ENCODE peak calls at places on chromosomes 12 and 14, in six cellular contexts. F is cardiac muscle cell, M is ovary, O is stomach, X is OCI-LY7, A is RWPE1. U is an unnamed sample.

GRCh38 chr12:49626169-49626835 is 2.9 kb downstream of the PRPF40B start:
- DNase-seq in F (no peak), M (no peak), O (no peak), X (no peak), A (no peak), U (no peak)

GRCh38 chr12:132260721-132261120 is 68.7 kb downstream of the GALNT9 start:
- DNase-seq in F (no peak), M (no peak), O (no peak), X (no peak), A (no peak), U (no peak)

GRCh38 chr12:103583008-103583407 is 4.1 kb upstream of the STAB2 start:
- DNase-seq in F (no peak), M (no peak), O (no peak), X (no peak), A (peak), U (no peak)

GRCh38 chr14:96176275-96176674 is 28.4 kb upstream of the BDKRB2 start:
- DNase-seq in F (peak), M (no peak), O (no peak), X (no peak), A (no peak), U (no peak)

GRCh38 chr12:12226187-12226586 is 40.7 kb downstream of the LRP6 start:
- DNase-seq in F (no peak), M (no peak), O (no peak), X (no peak), A (no peak), U (no peak)

GRCh38 chr14:69612759-69613145 is 1.4 kb downstream of the SUSD6 start:
- DNase-seq in F (no peak), M (no peak), O (no peak), X (peak), A (peak), U (no peak)

GRCh38 chr14:90111895-90112534 is 50.2 kb downstream of the KCNK13 start:
- DNase-seq in F (no peak), M (no peak), O (no peak), X (no peak), A (peak), U (peak)

GRCh38 chr14:71235865-71236264 is 328.6 kb downstream of the PCNX1 start:
- DNase-seq in F (peak), M (no peak), O (no peak), X (no peak), A (no peak), U (no peak)

GRCh38 chr14:99412122-99413061 is 68.3 kb downstream of the SETD3 start:
- DNase-seq in F (peak), M (peak), O (no peak), X (no peak), A (no peak), U (no peak)

GRCh38 chr14:55585854-55586253 is 5.8 kb downstream of the KTN1 start:
- DNase-seq in F (peak), M (no peak), O (no peak), X (no peak), A (no peak), U (no peak)

GRCh38 chr12:130456375-130457199 is 118.9 kb downstream of the PIWIL1 start:
- DNase-seq in F (no peak), M (no peak), O (peak), X (no peak), A (no peak), U (no peak)

GRCh38 chr14:30960216-30960615 is 65.2 kb upstream of the AP4S1 start:
- DNase-seq in F (no peak), M (no peak), O (no peak), X (no peak), A (no peak), U (no peak)

GRCh38 chr12:46470039-46470627 is 97.6 kb upstream of the SLC38A2 start:
- DNase-seq in F (no peak), M (no peak), O (no peak), X (no peak), A (no peak), U (no peak)

GRCh38 chr14:36767603-36768281 is 106.1 kb downstream of the PAX9 start:
- DNase-seq in F (no peak), M (no peak), O (no peak), X (no peak), A (peak), U (peak)

GRCh38 chr12:97075583-97076268 is 168.7 kb downstream of the NEDD1 start:
- DNase-seq in F (peak), M (no peak), O (no peak), X (no peak), A (peak), U (peak)
- H3K27ac ChIP-seq in F (no peak), M (no peak), O (no peak), X (no peak), A (no peak), U (no peak)

GRCh38 chr14:49900973-49901372 is 8.1 kb downstream of the ARF6 start:
- DNase-seq in F (no peak), M (no peak), O (no peak), X (no peak), A (no peak), U (no peak)
- H3K27ac ChIP-seq in F (no peak), M (no peak), O (no peak), X (no peak), A (peak), U (peak)

GRCh38 chr12:71636704-71637115 is 26.9 kb downstream of the ZFC3H1 start:
- DNase-seq in F (peak), M (no peak), O (no peak), X (peak), A (peak), U (no peak)

GRCh38 chr12:71638499-71638898 is 25.1 kb downstream of the ZFC3H1 start:
- DNase-seq in F (no peak), M (no peak), O (no peak), X (no peak), A (no peak), U (no peak)

GRCh38 chr12:71641390-71641789 is 22.3 kb downstream of the ZFC3H1 start:
- DNase-seq in F (no peak), M (no peak), O (no peak), X (no peak), A (no peak), U (no peak)

GRCh38 chr12:71640316-71640715 is 23.3 kb downstream of the ZFC3H1 start:
- DNase-seq in F (no peak), M (no peak), O (peak), X (no peak), A (no peak), U (no peak)

DNA sequence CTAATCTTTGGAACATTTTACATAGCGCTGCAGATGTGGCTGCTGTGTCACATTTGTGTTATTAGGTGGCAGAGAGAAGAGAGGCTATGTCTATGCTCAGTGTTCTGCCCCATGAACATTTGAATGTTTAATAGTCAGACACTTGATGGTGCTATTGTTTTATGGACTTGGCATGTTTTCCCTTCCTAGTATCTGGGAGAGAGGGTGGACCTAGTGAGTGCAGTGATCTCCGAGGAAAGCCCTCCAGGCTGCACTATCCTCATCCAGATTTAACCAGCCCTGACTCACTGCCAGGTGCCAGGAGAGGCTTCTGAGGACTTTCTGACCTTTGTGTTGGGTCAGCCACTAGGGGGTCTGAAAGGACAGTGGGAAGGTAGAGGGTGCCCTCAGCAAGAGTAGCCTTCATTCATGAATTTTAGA is 24.3 kb downstream of the ZFC3H1 start:
- DNase-seq in F (no peak), M (no peak), O (no peak), X (peak), A (no peak), U (no peak)
- H3K27ac ChIP-seq in F (no peak), M (no peak), O (no peak), X (no peak), A (no peak), U (no peak)

DNA sequence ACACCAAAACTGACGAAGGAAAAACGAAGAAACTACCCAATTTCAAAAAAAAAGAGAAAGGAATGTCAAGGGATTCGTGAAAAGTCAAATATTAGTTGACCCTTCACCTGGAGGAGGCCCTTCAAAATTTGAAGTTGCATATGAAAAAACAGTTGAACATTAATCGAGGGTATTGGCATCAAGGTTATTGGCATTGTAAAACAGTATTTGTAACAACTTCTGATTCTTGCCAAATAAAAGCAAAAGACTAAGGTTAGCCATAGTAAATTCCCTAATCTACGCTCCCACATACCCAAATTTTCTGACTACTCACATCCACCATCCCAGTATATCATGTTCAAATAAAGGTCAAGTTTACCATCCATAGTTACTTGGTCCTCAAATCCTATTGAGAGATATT is 118.6 kb downstream of the TMTC1 start:
- DNase-seq in F (no peak), M (no peak), O (no peak), X (no peak), A (no peak), U (no peak)
- H3K27ac ChIP-seq in F (no peak), M (no peak), O (no peak), X (no peak), A (no peak), U (no peak)

GRCh38 chr12:93593833-93594232 is 21.4 kb downstream of the SOCS2 start:
- DNase-seq in F (no peak), M (no peak), O (no peak), X (peak), A (no peak), U (no peak)

GRCh38 chr12:93595336-93595735 is 22.9 kb downstream of the SOCS2 start:
- DNase-seq in F (no peak), M (no peak), O (no peak), X (no peak), A (no peak), U (no peak)

GRCh38 chr12:93594766-93595165 is 22.3 kb downstream of the SOCS2 start:
- DNase-seq in F (no peak), M (no peak), O (no peak), X (no peak), A (no peak), U (no peak)

GRCh38 chr12:93591137-93591868 is 18.8 kb downstream of the SOCS2 start:
- DNase-seq in F (peak), M (peak), O (peak), X (peak), A (peak), U (no peak)

GRCh38 chr12:93592641-93593396 is 20.3 kb downstream of the SOCS2 start:
- DNase-seq in F (no peak), M (no peak), O (no peak), X (peak), A (no peak), U (no peak)
- H3K27ac ChIP-seq in F (no peak), M (no peak), O (peak), X (peak), A (no peak), U (no peak)

DNA sequence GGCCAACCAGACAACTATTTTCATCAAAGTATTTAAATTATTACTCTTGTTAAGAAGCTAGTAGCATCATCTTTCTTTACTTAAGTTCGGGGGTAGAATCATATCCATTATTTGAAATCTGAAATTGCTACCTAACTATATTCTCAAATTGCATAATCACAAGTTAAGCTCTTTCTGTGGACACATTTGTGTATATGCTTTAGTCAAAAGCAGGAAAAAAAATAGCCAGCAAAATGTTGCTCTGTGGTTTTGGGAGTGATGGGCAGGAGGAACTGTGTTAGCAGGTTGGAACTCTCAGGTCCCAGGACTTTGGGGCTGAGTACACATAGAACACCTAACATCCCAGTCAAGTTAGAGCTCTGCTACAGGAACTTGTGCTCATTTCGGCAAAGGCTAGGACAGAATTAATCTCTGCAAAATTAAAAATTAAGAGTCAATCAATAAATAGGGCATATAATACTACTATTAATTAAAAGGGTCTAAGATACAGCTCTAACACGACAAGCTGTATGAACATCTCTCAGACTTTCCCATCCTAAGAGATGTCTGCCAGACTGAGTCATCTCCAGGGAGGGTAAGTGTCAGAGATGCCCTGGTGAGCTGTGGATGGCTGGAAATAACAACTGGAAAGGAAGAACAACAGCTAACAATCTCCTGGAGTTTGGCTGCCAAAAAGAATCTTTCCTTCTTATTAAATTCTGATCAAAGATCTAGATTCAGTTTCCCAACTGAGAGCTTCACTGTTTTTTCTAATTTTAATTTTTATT is 203.5 kb upstream of the GZMB start:
- DNase-seq in F (peak), M (no peak), O (no peak), X (no peak), A (no peak), U (no peak)
- H3K27ac ChIP-seq in F (no peak), M (no peak), O (no peak), X (no peak), A (no peak), U (no peak)

GRCh38 chr12:20262131-20262530 is 106.2 kb upstream of the PDE3A start:
- DNase-seq in F (no peak), M (no peak), O (no peak), X (no peak), A (no peak), U (no peak)

GRCh38 chr12:20268771-20269170 is 99.6 kb upstream of the PDE3A start:
- DNase-seq in F (no peak), M (no peak), O (no peak), X (no peak), A (no peak), U (no peak)

GRCh38 chr12:20268121-20268732 is 100.1 kb upstream of the PDE3A start:
- DNase-seq in F (peak), M (no peak), O (no peak), X (no peak), A (no peak), U (no peak)

GRCh38 chr12:20260864-20261263 is 107.5 kb upstream of the PDE3A start:
- DNase-seq in F (no peak), M (no peak), O (no peak), X (no peak), A (no peak), U (no peak)

GRCh38 chr12:20264608-20265114 is 103.7 kb upstream of the PDE3A start:
- DNase-seq in F (no peak), M (no peak), O (no peak), X (no peak), A (no peak), U (no peak)
- H3K27ac ChIP-seq in F (no peak), M (no peak), O (no peak), X (no peak), A (no peak), U (no peak)

DNA sequence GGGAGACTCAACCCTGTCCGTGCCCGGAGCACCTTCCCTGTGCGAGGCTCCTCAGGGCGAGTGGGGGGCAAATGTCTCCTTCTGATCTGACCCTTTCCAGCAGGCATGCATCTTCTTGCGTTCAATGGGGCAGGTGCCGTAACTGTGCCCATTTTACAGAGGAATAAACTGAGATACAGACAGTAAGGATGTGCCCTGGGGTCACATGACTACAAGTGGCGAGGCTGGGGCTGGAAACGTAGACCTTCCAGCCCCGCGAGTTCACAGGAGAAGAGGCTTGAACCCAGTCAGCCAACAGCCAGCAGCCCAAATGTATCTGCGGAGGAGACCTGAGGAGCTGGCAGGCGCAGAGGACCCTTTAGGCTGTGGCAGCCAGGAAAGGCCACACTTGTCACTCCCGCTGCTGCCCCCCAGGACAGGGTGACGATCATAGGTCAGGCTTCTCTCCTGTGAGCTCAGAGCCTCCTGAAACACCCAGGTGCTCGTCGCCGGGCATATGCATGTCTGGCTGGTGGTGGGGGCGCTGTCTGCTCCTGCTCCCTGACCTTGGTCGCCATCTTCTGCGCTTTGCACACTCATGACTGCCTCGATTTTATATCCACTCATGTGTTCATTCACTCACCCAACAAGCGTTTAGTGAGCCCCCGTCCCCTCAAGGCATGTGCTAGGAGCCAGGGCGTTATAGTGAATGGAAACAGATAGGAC is 41.7 kb downstream of the CCDC88C start:
- DNase-seq in F (no peak), M (no peak), O (no peak), X (peak), A (no peak), U (no peak)
- H3K27ac ChIP-seq in F (no peak), M (no peak), O (no peak), X (peak), A (peak), U (no peak)

GRCh38 chr12:109770861-109771670 is 57.4 kb downstream of the FAM222A start:
- DNase-seq in F (no peak), M (peak), O (peak), X (no peak), A (no peak), U (no peak)

GRCh38 chr12:109773384-109774011 is 59.7 kb downstream of the TRPV4 start:
- DNase-seq in F (no peak), M (peak), O (peak), X (no peak), A (peak), U (no peak)

GRCh38 chr12:109770104-109770860 is 56.7 kb downstream of the FAM222A start:
- DNase-seq in F (no peak), M (peak), O (peak), X (no peak), A (no peak), U (no peak)

GRCh38 chr12:109772622-109773321 is 59.1 kb downstream of the FAM222A start:
- DNase-seq in F (no peak), M (peak), O (no peak), X (no peak), A (no peak), U (no peak)

DNA sequence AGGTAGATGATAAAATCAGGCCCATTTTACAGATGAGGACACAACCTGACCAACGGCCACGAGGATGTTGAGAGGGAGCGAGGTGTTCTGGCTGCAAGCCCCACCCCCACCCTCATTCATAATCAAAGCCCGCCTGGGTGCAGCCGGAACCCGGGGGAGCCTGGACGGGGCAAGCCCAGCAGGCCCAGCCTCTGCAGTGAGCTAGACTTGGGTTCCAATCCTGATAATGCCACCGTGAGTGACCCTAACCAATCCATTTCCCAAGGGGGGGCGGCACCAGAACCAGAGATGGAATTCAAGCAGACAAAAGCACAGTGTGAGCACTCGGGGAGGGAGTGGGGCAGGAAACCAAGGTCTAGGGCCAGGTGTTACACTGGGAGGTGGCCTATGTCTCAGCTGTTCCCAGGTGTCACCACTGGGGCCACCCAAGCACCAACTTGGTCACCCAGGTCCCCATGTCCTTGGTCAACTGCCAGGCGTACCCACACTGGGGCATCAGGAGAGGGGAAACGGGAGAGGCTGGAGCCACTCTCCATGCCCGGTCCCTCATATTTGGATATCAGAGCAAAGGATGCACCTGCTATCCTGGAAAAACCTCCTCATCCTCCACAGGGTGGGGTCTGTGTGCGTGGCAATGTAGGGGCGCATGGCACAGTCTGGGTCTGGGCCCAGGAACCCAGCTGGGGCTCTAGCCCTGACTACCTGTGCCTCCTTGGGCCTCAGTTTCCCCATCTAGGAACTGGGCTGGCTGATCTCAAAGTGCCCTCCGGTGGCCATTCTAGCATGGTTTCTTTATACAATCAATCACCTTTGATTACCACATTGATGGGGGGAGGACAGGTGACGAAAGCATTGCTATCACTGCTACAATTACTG is 58.4 kb downstream of the FAM222A start:
- DNase-seq in F (no peak), M (peak), O (no peak), X (no peak), A (no peak), U (no peak)
- H3K27ac ChIP-seq in F (no peak), M (no peak), O (no peak), X (no peak), A (no peak), U (no peak)